ENCODE peak calls at places on chromosomes 12 and 14, in six cellular contexts. V is H9, X is H1, J is mesenchymal stem cell, Q is trophoblast cell, F is neuronal stem cell. Y is an unnamed sample.

GRCh38 chr12:126389961-126390360 is 1324.7 kb downstream of the AACS start:
- DNase-seq in V (no peak), X (no peak), J (no peak), Q (no peak), F (no peak), Y (no peak)

GRCh38 chr12:53659609-53660008 is 16.3 kb downstream of the ATP5MC2 start:
- DNase-seq in V (no peak), X (no peak), J (peak), Q (no peak), F (no peak), Y (peak)

GRCh38 chr12:53118771-53119300 is 15.6 kb downstream of the SOAT2 start:
- DNase-seq in V (no peak), X (no peak), J (no peak), Q (no peak), F (no peak), Y (no peak)

GRCh38 chr12:49795654-49796105 is 32.5 kb downstream of the NCKAP5L start:
- DNase-seq in V (no peak), X (no peak), J (no peak), Q (no peak), F (no peak), Y (no peak)

GRCh38 chr14:90093942-90094595 is 32.3 kb downstream of the KCNK13 start:
- DNase-seq in V (no peak), X (no peak), J (peak), Q (peak), F (no peak), Y (no peak)

GRCh38 chr14:91354979-91355685 is 62.5 kb downstream of the CCDC88C start:
- DNase-seq in V (peak), X (peak), J (no peak), Q (no peak), F (no peak), Y (no peak)

GRCh38 chr14:65267856-65268255 is 144.7 kb upstream of the FUT8 start:
- DNase-seq in V (no peak), X (no peak), J (no peak), Q (no peak), F (no peak), Y (no peak)

GRCh38 chr14:92308676-92309075 is 14.3 kb upstream of the SLC24A4 start:
- DNase-seq in V (no peak), X (no peak), J (no peak), Q (no peak), F (no peak), Y (no peak)

GRCh38 chr14:58871972-58872530 is 234.3 kb downstream of the DACT1 start:
- DNase-seq in V (no peak), X (no peak), J (no peak), Q (no peak), F (no peak), Y (peak)

GRCh38 chr12:32535260-32535999 is 136.1 kb downstream of the FGD4 start:
- DNase-seq in V (peak), X (no peak), J (peak), Q (no peak), F (no peak), Y (peak)

GRCh38 chr14:22854963-22855724 is 16.4 kb upstream of the LRP10 start:
- DNase-seq in V (no peak), X (no peak), J (no peak), Q (no peak), F (no peak), Y (no peak)

GRCh38 chr12:80559766-80560165 is 115.7 kb downstream of the PTPRQ start:
- DNase-seq in V (no peak), X (no peak), J (no peak), Q (no peak), F (no peak), Y (no peak)

GRCh38 chr12:5388581-5389535 is 43.0 kb upstream of the NTF3 start:
- DNase-seq in V (no peak), X (no peak), J (no peak), Q (no peak), F (no peak), Y (peak)

GRCh38 chr12:622420-622819 is 40.8 kb downstream of the NINJ2 start:
- DNase-seq in V (no peak), X (no peak), J (peak), Q (no peak), F (no peak), Y (no peak)

GRCh38 chr14:55336691-55337090 is 65.5 kb downstream of the FBXO34 start:
- DNase-seq in V (no peak), X (no peak), J (no peak), Q (no peak), F (no peak), Y (no peak)

GRCh38 chr14:68392393-68393085 is 400.3 kb downstream of the ZFP36L1 start:
- DNase-seq in V (no peak), X (no peak), J (peak), Q (no peak), F (peak), Y (no peak)

GRCh38 chr12:57889541-57889989 is 43.0 kb upstream of the CTDSP2 start:
- DNase-seq in V (peak), X (no peak), J (peak), Q (no peak), F (no peak), Y (peak)

GRCh38 chr12:131452444-131452860 is 258.4 kb upstream of the SFSWAP start:
- DNase-seq in V (peak), X (peak), J (no peak), Q (no peak), F (no peak), Y (no peak)

GRCh38 chr14:61461808-61462275 is 140.5 kb downstream of the PRKCH start:
- DNase-seq in V (no peak), X (peak), J (peak), Q (peak), F (peak), Y (peak)

GRCh38 chr14:92993302-92993701 is 70.4 kb downstream of the CHGA start:
- DNase-seq in V (no peak), X (no peak), J (no peak), Q (no peak), F (no peak), Y (no peak)

GRCh38 chr14:71610797-71611196 is 321.4 kb upstream of the RGS6 start:
- DNase-seq in V (no peak), X (no peak), J (no peak), Q (no peak), F (no peak), Y (no peak)

GRCh38 chr14:101780887-101781239 is 19.4 kb downstream of the PPP2R5C start:
- DNase-seq in V (peak), X (peak), J (peak), Q (no peak), F (no peak), Y (no peak)

GRCh38 chr12:42588981-42589464 is 523 bp downstream of the PRICKLE1 start:
- DNase-seq in V (peak), X (peak), J (peak), Q (peak), F (peak), Y (peak)

GRCh38 chr12:75721231-75721641 is 209.8 kb upstream of the KRR1 start:
- DNase-seq in V (no peak), X (no peak), J (no peak), Q (no peak), F (no peak), Y (peak)

GRCh38 chr14:90677484-90678045 is 138.7 kb downstream of the TTC7B start:
- DNase-seq in V (no peak), X (no peak), J (peak), Q (no peak), F (no peak), Y (peak)

GRCh38 chr12:66679441-66680069 is 679 bp upstream of the GRIP1 start:
- DNase-seq in V (no peak), X (no peak), J (no peak), Q (no peak), F (no peak), Y (no peak)

GRCh38 chr12:4908694-4909396 is 860 bp upstream of the KCNA1 start:
- DNase-seq in V (peak), X (peak), J (no peak), Q (no peak), F (peak), Y (no peak)

GRCh38 chr12:86724716-86725115 is 468.5 kb upstream of the MGAT4C start:
- DNase-seq in V (no peak), X (no peak), J (peak), Q (no peak), F (no peak), Y (peak)

GRCh38 chr12:130487636-130488035 is 149.9 kb downstream of the PIWIL1 start:
- DNase-seq in V (no peak), X (no peak), J (no peak), Q (no peak), F (no peak), Y (no peak)

GRCh38 chr12:131988054-131988796 is 38.5 kb downstream of the EP400 start:
- DNase-seq in V (no peak), X (peak), J (no peak), Q (no peak), F (no peak), Y (no peak)

GRCh38 chr12:54370218-54370730 is 6.0 kb upstream of the GPR84 start:
- DNase-seq in V (peak), X (peak), J (peak), Q (peak), F (no peak), Y (peak)

GRCh38 chr12:1978078-1978477 is 26.2 kb downstream of the DCP1B start:
- DNase-seq in V (no peak), X (no peak), J (no peak), Q (no peak), F (no peak), Y (peak)

DNA sequence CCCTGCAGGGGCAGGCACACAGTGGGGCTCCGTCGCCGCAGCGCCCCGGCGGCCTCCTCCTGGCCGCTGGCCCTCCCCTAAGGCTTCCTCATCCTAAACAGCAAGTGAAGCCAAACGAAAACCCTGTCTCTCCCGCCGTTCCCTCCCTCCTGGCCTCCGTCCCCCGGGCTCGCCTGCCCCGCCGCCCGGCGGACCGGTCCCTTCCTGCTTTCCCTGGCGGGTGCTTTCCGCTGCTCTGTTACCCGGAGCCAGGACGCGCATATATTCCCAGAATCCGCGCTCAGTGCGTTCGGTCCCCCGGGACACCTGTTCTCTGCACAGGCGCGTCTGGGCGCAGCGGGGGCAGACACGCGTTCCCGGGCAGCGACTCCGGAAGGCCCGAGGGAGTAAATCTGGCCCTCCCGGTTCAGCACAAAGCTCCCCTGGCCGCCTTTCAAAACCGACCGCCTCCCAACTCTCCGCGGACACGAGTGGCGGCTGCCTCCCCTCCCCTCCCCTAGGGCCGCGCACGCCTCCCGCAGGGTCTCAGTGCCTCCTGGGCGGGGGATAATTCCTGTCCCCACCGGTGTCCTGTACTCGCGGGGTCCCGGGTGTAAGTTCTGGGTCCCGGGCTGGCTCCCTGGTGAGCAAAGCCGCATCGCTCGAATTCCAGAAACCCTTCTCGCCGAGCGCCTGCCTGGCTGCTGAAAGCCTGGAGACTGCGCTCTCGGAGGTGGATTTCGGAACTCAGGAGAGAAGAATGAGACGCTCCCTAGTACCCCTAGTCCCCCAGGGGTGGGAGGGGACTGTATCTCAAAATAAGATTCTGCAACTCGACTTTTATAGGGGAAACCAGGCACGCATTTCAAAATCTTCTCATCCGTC is 21.4 kb upstream of the CEP170B start:
- DNase-seq in V (peak), X (peak), J (no peak), Q (no peak), F (peak), Y (no peak)
- H4K8ac ChIP-seq in V (no peak), X (peak), J (no peak), Q (peak), F (no peak), Y (no peak)

GRCh38 chr12:105352940-105353635 is 22.6 kb downstream of the C12orf75 start:
- DNase-seq in V (no peak), X (no peak), J (no peak), Q (no peak), F (no peak), Y (no peak)

GRCh38 chr12:105352049-105352448 is 21.6 kb downstream of the C12orf75 start:
- DNase-seq in V (no peak), X (no peak), J (no peak), Q (no peak), F (no peak), Y (no peak)

GRCh38 chr12:105358789-105359188 is 28.3 kb downstream of the C12orf75 start:
- DNase-seq in V (no peak), X (no peak), J (no peak), Q (no peak), F (no peak), Y (no peak)

GRCh38 chr12:105357162-105357691 is 26.7 kb downstream of the C12orf75 start:
- DNase-seq in V (no peak), X (no peak), J (peak), Q (no peak), F (no peak), Y (peak)

DNA sequence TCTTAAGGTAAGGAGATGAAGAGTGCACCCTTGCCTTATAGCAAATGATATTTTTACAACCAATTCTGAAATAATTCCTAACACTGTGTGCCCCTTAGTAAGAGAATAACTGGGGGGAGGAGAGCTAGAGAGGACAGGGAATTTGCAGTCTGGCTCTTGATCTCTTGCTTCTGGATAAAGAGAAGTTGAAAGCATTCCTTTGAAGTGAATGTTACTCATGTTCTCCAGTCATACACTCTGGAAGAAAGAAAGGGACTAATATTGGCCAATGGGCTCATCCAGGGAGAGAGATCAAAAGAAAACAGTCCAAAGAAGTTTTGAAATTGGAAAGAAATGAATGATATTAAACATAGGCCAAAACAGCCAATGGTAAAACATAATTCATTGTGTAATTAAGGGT is 25.3 kb downstream of the C12orf75 start:
- DNase-seq in V (no peak), X (no peak), J (peak), Q (no peak), F (no peak), Y (peak)
- H3K14ac ChIP-seq in V (no peak), X (no peak), J (no peak), Q (no peak), F (no peak), Y (peak)

DNA sequence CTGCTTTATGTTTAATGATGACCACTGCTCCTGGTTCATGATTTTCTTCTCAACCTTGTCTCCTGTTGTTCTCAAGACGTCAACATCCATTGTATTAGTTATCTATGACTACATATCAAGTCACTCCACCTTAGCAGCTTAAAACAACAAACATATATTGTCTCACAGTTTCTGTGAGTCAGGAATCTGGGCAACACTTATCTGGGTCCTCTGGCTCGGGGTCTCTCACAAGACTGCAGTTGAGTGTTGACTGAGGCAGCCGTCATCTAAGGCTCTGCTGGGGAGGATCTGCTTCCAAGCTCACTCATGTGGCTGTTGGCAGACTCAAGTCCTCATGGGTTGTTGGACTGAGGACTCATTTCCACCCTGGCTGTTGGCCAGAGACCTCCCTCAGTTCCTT is 27.3 kb upstream of the FRS2 start:
- DNase-seq in V (no peak), X (no peak), J (no peak), Q (no peak), F (no peak), Y (peak)
- H4K8ac ChIP-seq in V (no peak), X (no peak), J (no peak), Q (no peak), F (no peak), Y (no peak)

GRCh38 chr14:32709072-32709471 is 229.6 kb upstream of the NPAS3 start:
- DNase-seq in V (no peak), X (no peak), J (peak), Q (no peak), F (no peak), Y (peak)

GRCh38 chr14:32710351-32711102 is 228.2 kb upstream of the NPAS3 start:
- DNase-seq in V (no peak), X (no peak), J (no peak), Q (peak), F (no peak), Y (peak)

GRCh38 chr14:32703246-32703645 is 235.4 kb upstream of the NPAS3 start:
- DNase-seq in V (no peak), X (no peak), J (no peak), Q (no peak), F (no peak), Y (no peak)

GRCh38 chr14:32708134-32708533 is 230.5 kb upstream of the NPAS3 start:
- DNase-seq in V (no peak), X (no peak), J (no peak), Q (no peak), F (no peak), Y (no peak)

DNA sequence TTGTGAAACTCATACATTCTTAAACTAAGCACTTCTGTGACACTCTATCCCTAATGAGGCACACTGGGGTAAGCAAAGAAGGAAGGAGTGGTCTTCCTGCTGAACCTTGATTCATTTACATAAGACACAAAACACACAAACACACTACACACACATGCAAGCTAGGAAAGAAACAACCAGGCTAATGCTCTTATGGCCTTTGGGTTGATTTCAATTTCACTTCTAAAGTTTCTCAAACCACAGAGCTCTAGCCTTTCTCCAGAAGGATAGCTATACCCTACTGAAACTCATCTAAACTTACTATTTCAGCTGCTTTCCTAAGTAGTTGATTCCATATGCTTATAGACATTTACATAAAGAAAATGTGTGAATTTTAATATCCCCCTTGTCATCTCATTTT is 232.0 kb upstream of the NPAS3 start:
- DNase-seq in V (no peak), X (no peak), J (no peak), Q (no peak), F (no peak), Y (no peak)
- H3K14ac ChIP-seq in V (no peak), X (no peak), J (no peak), Q (no peak), F (no peak), Y (no peak)

Y was measured in IMR-90.